ENCODE peak calls at places on chromosomes 3 and 15, in four cellular contexts. E, R, U and J are unnamed samples.

GRCh38 chr3:18591120-18591519 is 166.0 kb upstream of the SATB1 start:
- DNase-seq in E (no peak), R (no peak), U (no peak), J (no peak)

GRCh38 chr15:100788080-100788730 is 91.4 kb upstream of the ALDH1A3 start:
- DNase-seq in E (no peak), R (peak), U (peak), J (no peak)

GRCh38 chr3:129602730-129603560 is 3.5 kb downstream of the PLXND1 start:
- DNase-seq in E (peak), R (peak), U (peak), J (peak)

GRCh38 chr3:66938338-66938963 is 59.7 kb upstream of the KBTBD8 start:
- DNase-seq in E (peak), R (peak), U (no peak), J (peak)

GRCh38 chr15:37101634-37102314 is 1.4 kb upstream of the MEIS2 start:
- DNase-seq in E (no peak), R (peak), U (peak), J (peak)

GRCh38 chr3:136992091-136992490 is 34.3 kb downstream of the IL20RB start:
- DNase-seq in E (no peak), R (no peak), U (no peak), J (no peak)

GRCh38 chr15:40437754-40438687 is 2.7 kb upstream of the BAHD1 start:
- DNase-seq in E (no peak), R (no peak), U (peak), J (no peak)

GRCh38 chr3:122365073-122365472 is 18.0 kb downstream of the MIX23 start:
- DNase-seq in E (no peak), R (no peak), U (no peak), J (no peak)

GRCh38 chr3:55000546-55000945 is 72.7 kb upstream of the LRTM1 start:
- DNase-seq in E (peak), R (no peak), U (peak), J (peak)

GRCh38 chr3:162183440-162183839 is 686.8 kb downstream of the OTOL1 start:
- DNase-seq in E (no peak), R (no peak), U (no peak), J (no peak)

GRCh38 chr15:68609618-68610017 is 30.8 kb downstream of the CORO2B start:
- DNase-seq in E (no peak), R (no peak), U (peak), J (peak)

GRCh38 chr15:66955871-66956585 is 109.4 kb upstream of the SMAD3 start:
- DNase-seq in E (no peak), R (no peak), U (no peak), J (peak)

GRCh38 chr15:51625236-51625635 is 2.7 kb upstream of the DMXL2 start:
- DNase-seq in E (no peak), R (no peak), U (no peak), J (no peak)

GRCh38 chr3:115783938-115784738 is 160.8 kb downstream of the GAP43 start:
- DNase-seq in E (peak), R (peak), U (peak), J (peak)

GRCh38 chr3:10351013-10351735 is 30.3 kb upstream of the SEC13 start:
- DNase-seq in E (no peak), R (no peak), U (peak), J (no peak)

GRCh38 chr3:100615684-100616083 is 6.3 kb downstream of the ADGRG7 start:
- DNase-seq in E (no peak), R (no peak), U (peak), J (peak)

GRCh38 chr15:75554717-75555116 is 24.4 kb downstream of the PTPN9 start:
- DNase-seq in E (no peak), R (no peak), U (peak), J (peak)

GRCh38 chr15:76057332-76058000 is 2.3 kb upstream of the TMEM266 start:
- DNase-seq in E (no peak), R (no peak), U (peak), J (peak)

GRCh38 chr3:183427206-183428139 is 946 bp downstream of the MCF2L2 start:
- DNase-seq in E (no peak), R (no peak), U (no peak), J (no peak)

GRCh38 chr15:48794697-48795134 is 16.2 kb downstream of the CEP152 start:
- DNase-seq in E (no peak), R (no peak), U (no peak), J (peak)

GRCh38 chr3:128320551-128321340 is 145.9 kb downstream of the DNAJB8 start:
- DNase-seq in E (no peak), R (no peak), U (no peak), J (no peak)

GRCh38 chr3:50008931-50009330 is 69.0 kb downstream of the RBM6 start:
- DNase-seq in E (no peak), R (no peak), U (peak), J (peak)

GRCh38 chr3:186044427-186044826 is 64.5 kb downstream of the ETV5 start:
- DNase-seq in E (no peak), R (no peak), U (no peak), J (no peak)

GRCh38 chr3:151612119-151612518 is 121.6 kb upstream of the AADACL2 start:
- DNase-seq in E (no peak), R (no peak), U (no peak), J (no peak)

GRCh38 chr3:10753964-10754363 is 62.1 kb upstream of the SLC6A11 start:
- DNase-seq in E (no peak), R (no peak), U (peak), J (peak)

GRCh38 chr3:67706934-67707333 is 52.5 kb upstream of the SUCLG2 start:
- DNase-seq in E (no peak), R (no peak), U (peak), J (peak)

GRCh38 chr15:25892126-25892525 is 29.0 kb upstream of the ATP10A start:
- DNase-seq in E (no peak), R (no peak), U (no peak), J (no peak)

GRCh38 chr3:14725564-14726420 is 50.9 kb downstream of the C3orf20 start:
- DNase-seq in E (no peak), R (peak), U (no peak), J (peak)

GRCh38 chr3:29137601-29138000 is 143.3 kb upstream of the RBMS3 start:
- DNase-seq in E (no peak), R (no peak), U (no peak), J (no peak)

GRCh38 chr15:37028609-37029287 is 71.6 kb downstream of the MEIS2 start:
- DNase-seq in E (peak), R (no peak), U (no peak), J (peak)

DNA sequence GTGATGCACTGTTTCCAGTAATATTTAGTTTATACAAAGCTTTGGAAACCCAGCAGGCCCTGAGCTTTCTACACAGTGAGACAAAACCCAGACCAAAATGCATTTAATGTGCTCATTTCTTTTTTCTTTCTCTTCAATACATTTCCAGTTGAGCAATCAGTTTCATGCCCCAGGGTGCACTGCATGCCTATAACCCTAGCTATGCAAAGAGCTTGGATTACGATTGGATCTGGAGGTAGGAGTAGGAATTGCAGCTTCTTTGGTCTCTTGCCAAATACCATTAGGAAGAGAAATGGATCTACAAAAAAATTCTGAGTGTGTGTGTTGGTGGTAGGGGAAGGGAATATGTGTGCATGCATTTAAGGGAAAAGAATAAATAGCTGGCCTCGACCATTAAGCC is 1001.4 kb downstream of the SQOR start:
- DNase-seq in E (no peak), R (no peak), U (no peak), J (no peak)
- TF ChIP-seq CTCF in E (no peak), R (no peak), U (no peak), J (no peak)

GRCh38 chr3:57015350-57015729 is 45.1 kb upstream of the SPATA12 start:
- DNase-seq in E (no peak), R (no peak), U (no peak), J (no peak)
- H3K4me3 ChIP-seq in E (no peak), R (no peak), U (no peak), J (no peak)

DNA sequence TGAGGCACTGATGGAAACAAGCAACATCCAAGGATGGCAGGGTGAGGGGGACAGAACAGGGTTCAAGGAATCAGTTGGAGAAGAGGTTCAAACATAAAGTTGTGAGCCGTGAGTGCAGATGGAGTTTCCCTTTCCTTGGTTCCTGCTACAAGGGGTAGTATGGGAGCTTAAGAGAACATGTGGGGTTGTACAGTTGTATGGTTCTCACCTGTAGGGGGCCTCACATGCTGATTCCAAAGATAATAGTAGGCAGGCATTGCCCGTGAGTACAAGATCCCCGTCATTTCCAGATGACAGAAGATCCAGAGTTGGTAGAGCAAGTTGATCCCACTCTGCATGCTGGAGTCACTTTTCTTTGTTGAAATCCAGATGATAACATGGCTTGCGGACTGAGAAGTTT is 141.7 kb downstream of the THSD4 start:
- DNase-seq in E (no peak), R (no peak), U (no peak), J (no peak)
- TF ChIP-seq CTCF in E (no peak), R (no peak), U (no peak), J (no peak)

GRCh38 chr3:57892423-57892822 is 115.8 kb upstream of the FLNB start:
- DNase-seq in E (no peak), R (no peak), U (no peak), J (peak)

GRCh38 chr3:57896046-57896445 is 112.2 kb upstream of the FLNB start:
- DNase-seq in E (no peak), R (no peak), U (no peak), J (no peak)

GRCh38 chr3:57893156-57893555 is 115.1 kb upstream of the FLNB start:
- DNase-seq in E (no peak), R (no peak), U (no peak), J (no peak)

GRCh38 chr3:57890874-57891273 is 117.3 kb upstream of the FLNB start:
- DNase-seq in E (peak), R (no peak), U (no peak), J (peak)

DNA sequence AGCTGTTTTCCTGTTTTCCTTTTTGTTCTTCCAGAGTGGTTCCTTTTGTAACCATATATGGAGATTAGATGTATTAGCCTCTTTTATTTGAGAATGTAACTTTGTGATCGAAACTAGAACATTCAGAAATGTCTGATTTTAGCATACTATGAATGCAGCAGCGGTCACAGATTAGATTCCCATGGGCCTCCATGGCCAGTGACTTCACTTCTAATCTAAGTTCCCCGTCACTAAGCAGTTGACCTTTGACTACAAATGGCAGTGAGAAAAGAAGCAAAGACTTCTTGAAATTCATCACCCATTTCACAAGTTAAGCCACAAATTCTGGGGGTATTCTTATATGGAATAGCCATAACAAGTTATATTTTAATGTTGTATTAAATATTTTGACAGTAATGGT is 114.6 kb upstream of the FLNB start:
- DNase-seq in E (no peak), R (no peak), U (no peak), J (no peak)
- H3K4me3 ChIP-seq in E (no peak), R (no peak), U (no peak), J (no peak)

GRCh38 chr3:150184426-150185071 is 213.9 kb upstream of the PFN2 start:
- DNase-seq in E (no peak), R (no peak), U (no peak), J (peak)
- TF ChIP-seq CTCF in E (no peak), R (no peak), U (no peak), J (no peak)

GRCh38 chr3:120285508-120285841 is 453 bp upstream of the GPR156 start:
- DNase-seq in E (no peak), R (no peak), U (peak), J (no peak)
- H3K4me3 ChIP-seq in E (peak), R (no peak), U (peak), J (peak)